ENCODE peak calls at places on chromosomes 11 and 22, in nine cellular contexts. R is GM23338, X is endothelial cell, C is AG04450, E is right lobe of liver, L is breast epithelium, H is Peyer's patch, V is WERI-Rb-1, F is keratinocyte. D is an unnamed sample.

GRCh38 chr11:31636983-31637382 is 127.4 kb downstream of the ELP4 start:
- DNase-seq in R (no peak), X (no peak), C (no peak), E (no peak), L (no peak), H (no peak), V (no peak), F (no peak), D (no peak)

GRCh38 chr11:27290261-27290660 is 72.8 kb downstream of the CCDC34 start:
- DNase-seq in R (no peak), X (no peak), C (no peak), E (no peak), L (no peak), H (no peak), V (no peak), F (no peak), D (no peak)

GRCh38 chr11:112115389-112115788 is 28.7 kb downstream of the SDHD start:
- DNase-seq in R (no peak), X (no peak), C (no peak), E (no peak), L (no peak), H (no peak), V (no peak), F (no peak), D (no peak)

GRCh38 chr11:74559110-74559933 is 33.1 kb upstream of the POLD3 start:
- DNase-seq in R (no peak), X (peak; percentile 16), C (no peak), E (no peak), L (no peak), H (no peak), V (no peak), F (no peak), D (no peak)

GRCh38 chr11:13859986-13860385 is 102.5 kb upstream of the SPON1 start:
- DNase-seq in R (no peak), X (no peak), C (no peak), E (no peak), L (no peak), H (no peak), V (no peak), F (no peak), D (no peak)

GRCh38 chr11:1129143-1129665 is 28.5 kb upstream of the MUC5AC start:
- DNase-seq in R (no peak), X (peak; percentile 3), C (no peak), E (peak; percentile 41), L (no peak), H (no peak), V (peak; percentile 30), F (no peak), D (no peak)

GRCh38 chr22:31818481-31819392 is 64.9 kb downstream of the DEPDC5 start:
- DNase-seq in R (peak; percentile 20), X (no peak), C (no peak), E (no peak), L (no peak), H (no peak), V (no peak), F (no peak), D (no peak)

GRCh38 chr22:41263704-41264103 is 22.3 kb downstream of the RANGAP1 start:
- DNase-seq in R (no peak), X (no peak), C (no peak), E (no peak), L (no peak), H (no peak), V (no peak), F (no peak), D (no peak)

GRCh38 chr11:44946268-44946667 is 4.4 kb downstream of the TP53I11 start:
- DNase-seq in R (no peak), X (no peak), C (no peak), E (no peak), L (no peak), H (no peak), V (no peak), F (no peak), D (no peak)

GRCh38 chr22:46500201-46500600 is 37.2 kb downstream of the CELSR1 start:
- DNase-seq in R (peak; percentile 94), X (peak; percentile 39), C (no peak), E (no peak), L (no peak), H (no peak), V (no peak), F (no peak), D (no peak)

GRCh38 chr11:129035254-129035653 is 92.6 kb upstream of the TP53AIP1 start:
- DNase-seq in R (no peak), X (no peak), C (no peak), E (no peak), L (no peak), H (no peak), V (no peak), F (no peak), D (no peak)

GRCh38 chr11:8812438-8812837 is 98.6 kb upstream of the AKIP1 start:
- DNase-seq in R (no peak), X (no peak), C (no peak), E (peak; percentile 73), L (peak; percentile 76), H (no peak), V (no peak), F (no peak), D (no peak)

GRCh38 chr11:9473408-9473807 is 12.6 kb downstream of the ZNF143 start:
- DNase-seq in R (no peak), X (no peak), C (no peak), E (no peak), L (no peak), H (no peak), V (peak; percentile 35), F (no peak), D (no peak)

GRCh38 chr11:43582837-43583462 is 97.6 kb upstream of the HSD17B12 start:
- DNase-seq in R (peak; percentile 60), X (no peak), C (no peak), E (no peak), L (no peak), H (no peak), V (no peak), F (no peak), D (no peak)

GRCh38 chr11:94060401-94060800 is 39.2 kb downstream of the HEPHL1 start:
- DNase-seq in R (no peak), X (no peak), C (no peak), E (no peak), L (no peak), H (no peak), V (no peak), F (peak; percentile 48), D (no peak)

GRCh38 chr22:49088801-49089791 is 738.6 kb downstream of the BRD1 start:
- DNase-seq in R (no peak), X (no peak), C (no peak), E (no peak), L (no peak), H (no peak), V (no peak), F (no peak), D (peak; percentile 76)
- TF ChIP-seq CTCF in R (no peak), X (no peak), C (no peak), E (no peak), L (no peak), H (no peak), V (no peak), F (no peak), D (no peak)

GRCh38 chr11:76700177-76701100 is 29.9 kb upstream of the LRRC32 start:
- DNase-seq in R (no peak), X (no peak), C (peak; percentile 89), E (no peak), L (no peak), H (no peak), V (peak; percentile 84), F (no peak), D (no peak)

GRCh38 chr11:76696756-76697155 is 26.2 kb upstream of the LRRC32 start:
- DNase-seq in R (no peak), X (no peak), C (no peak), E (no peak), L (no peak), H (no peak), V (no peak), F (no peak), D (no peak)

GRCh38 chr11:76695767-76696166 is 25.2 kb upstream of the LRRC32 start:
- DNase-seq in R (no peak), X (no peak), C (no peak), E (no peak), L (no peak), H (no peak), V (no peak), F (no peak), D (no peak)

GRCh38 chr11:76699461-76700091 is 29.0 kb upstream of the LRRC32 start:
- DNase-seq in R (no peak), X (no peak), C (no peak), E (no peak), L (no peak), H (no peak), V (peak; percentile 54), F (no peak), D (no peak)

DNA sequence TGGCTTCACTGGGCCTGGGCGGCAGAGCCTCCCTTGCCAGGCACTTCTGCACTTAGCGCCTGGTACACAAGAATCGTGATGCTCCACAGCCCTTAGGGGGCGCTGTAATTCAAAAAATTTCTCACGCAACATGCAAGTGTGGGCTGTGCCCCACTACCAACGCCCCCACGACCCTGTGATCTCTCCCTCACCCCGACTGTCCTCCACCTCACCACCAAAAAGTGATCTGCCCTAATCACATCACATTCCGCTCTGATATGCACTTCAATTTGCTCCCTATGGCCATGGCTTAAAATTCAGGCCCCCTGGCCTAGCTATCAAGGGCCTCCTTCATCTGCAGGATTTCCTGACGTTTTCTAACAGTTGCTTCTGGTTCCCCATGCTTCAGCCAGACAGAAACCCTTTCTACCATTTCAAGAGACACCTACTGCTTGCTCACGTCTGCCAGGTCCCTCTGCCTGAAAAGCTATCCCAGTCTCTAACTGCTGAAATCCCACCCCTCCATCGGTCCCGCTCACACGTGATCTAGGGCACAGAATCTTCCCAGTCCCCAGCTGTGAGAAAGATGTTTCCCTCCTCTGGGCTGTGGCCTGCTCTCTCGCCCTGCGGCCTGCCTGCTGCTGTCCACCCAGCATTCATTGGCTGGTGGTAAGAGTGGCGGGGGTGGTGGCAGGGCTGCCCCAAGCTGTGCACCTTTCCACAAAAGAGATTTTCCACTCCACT is 27.9 kb upstream of the LRRC32 start:
- DNase-seq in R (peak; percentile 84), X (peak; percentile 35), C (no peak), E (no peak), L (no peak), H (no peak), V (peak; percentile 66), F (no peak), D (no peak)
- TF ChIP-seq CTCF in R (peak; percentile 88), X (peak; percentile 70), C (no peak), E (no peak), L (no peak), H (no peak), V (peak; percentile 77), F (peak; percentile 55), D (peak; percentile 62)

GRCh38 chr11:118485273-118485672 is 42.0 kb upstream of the TTC36 start:
- DNase-seq in R (no peak), X (no peak), C (no peak), E (no peak), L (no peak), H (no peak), V (no peak), F (no peak), D (no peak)
- TF ChIP-seq CTCF in R (no peak), X (peak; percentile 23), C (peak; percentile 19), E (peak; percentile 9), L (no peak), H (no peak), V (no peak), F (no peak), D (peak; percentile 62)

DNA sequence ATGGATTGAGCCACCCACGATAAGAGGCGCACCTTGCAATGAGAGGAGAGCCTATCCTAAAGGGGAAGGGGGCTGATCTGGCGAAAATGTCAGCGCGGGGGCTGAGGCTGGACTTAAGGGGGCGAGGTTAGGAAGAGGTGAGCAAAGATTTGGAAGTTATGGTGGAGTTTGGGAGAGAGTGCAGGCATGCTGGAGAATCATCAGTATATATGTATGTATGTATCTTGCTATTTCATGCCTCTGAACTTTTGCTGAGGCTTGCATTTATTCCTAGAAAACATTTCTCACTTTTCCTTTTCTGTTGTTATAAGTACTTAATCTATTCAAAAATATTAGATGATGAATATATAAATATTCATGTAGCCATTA is 17.2 kb upstream of the THRSP start:
- DNase-seq in R (no peak), X (no peak), C (no peak), E (no peak), L (no peak), H (no peak), V (no peak), F (no peak), D (no peak)
- TF ChIP-seq CTCF in R (no peak), X (no peak), C (no peak), E (no peak), L (no peak), H (no peak), V (no peak), F (no peak), D (peak; percentile 68)